ENCODE peak calls at places on chromosomes 11 and 22, in nine cellular contexts. Y is upper lobe of right lung, D is body of pancreas, I is cardiac fibroblast, J is lower leg skin, H is sigmoid colon, M is HFF-Myc, S is H9, R is activated B cell treated with CpG ODN at 0.5 μM for 24 hours. N is an unnamed sample.

GRCh38 chr11:67648796-67649613 is 1.5 kb downstream of the ACY3 start:
- DNase-seq in M (no peak), S (no peak), J (no peak), D (peak), R (no peak), H (peak), Y (no peak), I (no peak), N (no peak)

GRCh38 chr22:36049678-36049997 is 21.0 kb upstream of the RBFOX2 start:
- DNase-seq in D (no peak), H (no peak), M (no peak), R (no peak), J (no peak), S (no peak), Y (no peak), I (no peak), N (no peak)

GRCh38 chr22:44199164-44199563 is 18.4 kb downstream of the PARVG start:
- DNase-seq in M (no peak), R (no peak), S (no peak), J (no peak), D (no peak), H (no peak), I (no peak), Y (no peak), N (no peak)

GRCh38 chr11:96155627-96156378 is 187.2 kb downstream of the MAML2 start:
- DNase-seq in M (peak), D (peak), J (peak), H (peak), R (peak), I (peak), Y (peak), S (peak), N (no peak)

GRCh38 chr11:63567044-63567840 is 4.1 kb upstream of the PLAAT2 start:
- DNase-seq in Y (no peak), R (peak), I (peak), M (peak), J (peak), H (peak), S (peak), D (peak), N (no peak)

GRCh38 chr11:6219359-6219758 is 14.0 kb downstream of the C11orf42 start:
- DNase-seq in S (no peak), I (peak), M (peak), J (peak), Y (no peak), R (no peak), D (no peak), H (no peak), N (no peak)

GRCh38 chr11:2869561-2870427 is 15.8 kb downstream of the CDKN1C start:
- DNase-seq in M (no peak), H (no peak), S (no peak), R (no peak), Y (no peak), I (no peak), D (no peak), J (no peak), N (peak)

GRCh38 chr11:114180301-114181055 is 115.7 kb upstream of the NNMT start:
- DNase-seq in H (no peak), I (no peak), R (no peak), M (no peak), S (peak), Y (peak), J (no peak), D (peak), N (no peak)

GRCh38 chr11:25793637-25794036 is 538.3 kb upstream of the ANO3 start:
- DNase-seq in D (no peak), H (no peak), Y (no peak), R (no peak), J (no peak), I (no peak), S (no peak), M (no peak), N (no peak)

GRCh38 chr11:25794804-25795203 is 537.1 kb upstream of the ANO3 start:
- DNase-seq in Y (no peak), H (no peak), D (no peak), I (no peak), J (no peak), R (no peak), M (no peak), S (peak), N (no peak)
- TF ChIP-seq CTCF in Y (no peak), H (no peak), D (no peak), I (no peak), J (no peak), R (no peak), M (no peak), S (peak), N (no peak)

GRCh38 chr11:19524171-19524671 is 188.4 kb upstream of the NAV2 start:
- DNase-seq in D (peak), I (peak), H (no peak), J (no peak), Y (no peak), R (no peak), M (no peak), S (no peak), N (peak)
- TF ChIP-seq CTCF in D (no peak), I (no peak), H (no peak), J (no peak), Y (no peak), R (no peak), M (no peak), S (no peak), N (no peak)

DNA sequence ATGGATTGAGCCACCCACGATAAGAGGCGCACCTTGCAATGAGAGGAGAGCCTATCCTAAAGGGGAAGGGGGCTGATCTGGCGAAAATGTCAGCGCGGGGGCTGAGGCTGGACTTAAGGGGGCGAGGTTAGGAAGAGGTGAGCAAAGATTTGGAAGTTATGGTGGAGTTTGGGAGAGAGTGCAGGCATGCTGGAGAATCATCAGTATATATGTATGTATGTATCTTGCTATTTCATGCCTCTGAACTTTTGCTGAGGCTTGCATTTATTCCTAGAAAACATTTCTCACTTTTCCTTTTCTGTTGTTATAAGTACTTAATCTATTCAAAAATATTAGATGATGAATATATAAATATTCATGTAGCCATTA is 17.2 kb upstream of the THRSP start:
- DNase-seq in Y (no peak), D (no peak), H (no peak), R (no peak), M (no peak), J (no peak), I (no peak), S (no peak), N (no peak)
- TF ChIP-seq CTCF in Y (no peak), D (no peak), H (no peak), R (peak), M (no peak), J (no peak), I (no peak), S (no peak), N (no peak)

GRCh38 chr11:12280838-12281565 is 96.4 kb upstream of the PARVA start:
- DNase-seq in M (no peak), S (peak), J (no peak), H (no peak), I (peak), Y (no peak), D (no peak), R (no peak), N (no peak)
- TF ChIP-seq CTCF in M (no peak), S (no peak), J (no peak), H (no peak), I (no peak), Y (no peak), D (no peak), R (no peak), N (no peak)

GRCh38 chr22:29765905-29766631 is 739 bp downstream of the ZMAT5 start:
- DNase-seq in D (no peak), M (no peak), J (no peak), R (no peak), I (no peak), S (no peak), Y (no peak), H (no peak), N (no peak)
- TF ChIP-seq CTCF in D (no peak), M (no peak), J (no peak), R (no peak), I (no peak), S (no peak), Y (no peak), H (no peak), N (no peak)

GRCh38 chr11:84962018-84962417 is 665.1 kb downstream of the DLG2 start:
- DNase-seq in R (no peak), D (no peak), M (no peak), Y (no peak), H (no peak), J (no peak), I (no peak), S (no peak), N (no peak)

GRCh38 chr11:84963240-84963639 is 663.9 kb downstream of the DLG2 start:
- DNase-seq in Y (no peak), H (no peak), S (no peak), I (peak), D (no peak), J (no peak), R (no peak), M (no peak), N (no peak)

DNA sequence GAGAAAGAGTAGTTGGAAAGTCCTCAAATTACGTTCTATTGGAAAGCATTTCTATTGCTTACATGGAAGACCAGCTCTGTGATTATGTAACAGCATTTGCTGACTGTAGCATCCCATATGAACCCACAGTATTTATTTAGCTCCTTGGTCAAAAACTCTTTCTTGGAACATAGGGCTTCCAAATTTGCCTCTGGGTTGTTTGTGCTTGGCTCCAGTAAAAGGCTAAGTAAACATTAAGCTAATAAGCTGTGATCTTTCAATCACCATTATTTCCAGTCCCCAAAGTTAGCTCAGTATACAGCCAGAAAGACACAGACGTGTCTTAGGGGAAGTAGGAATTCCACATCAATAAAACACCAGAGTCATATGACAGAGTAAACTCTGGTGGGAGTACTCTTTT is 668.8 kb downstream of the DLG2 start:
- DNase-seq in J (no peak), M (no peak), R (no peak), Y (no peak), S (no peak), D (no peak), I (no peak), H (no peak), N (no peak)
- TF ChIP-seq CTCF in J (no peak), M (no peak), R (no peak), Y (no peak), S (no peak), D (no peak), I (no peak), H (no peak), N (no peak)

DNA sequence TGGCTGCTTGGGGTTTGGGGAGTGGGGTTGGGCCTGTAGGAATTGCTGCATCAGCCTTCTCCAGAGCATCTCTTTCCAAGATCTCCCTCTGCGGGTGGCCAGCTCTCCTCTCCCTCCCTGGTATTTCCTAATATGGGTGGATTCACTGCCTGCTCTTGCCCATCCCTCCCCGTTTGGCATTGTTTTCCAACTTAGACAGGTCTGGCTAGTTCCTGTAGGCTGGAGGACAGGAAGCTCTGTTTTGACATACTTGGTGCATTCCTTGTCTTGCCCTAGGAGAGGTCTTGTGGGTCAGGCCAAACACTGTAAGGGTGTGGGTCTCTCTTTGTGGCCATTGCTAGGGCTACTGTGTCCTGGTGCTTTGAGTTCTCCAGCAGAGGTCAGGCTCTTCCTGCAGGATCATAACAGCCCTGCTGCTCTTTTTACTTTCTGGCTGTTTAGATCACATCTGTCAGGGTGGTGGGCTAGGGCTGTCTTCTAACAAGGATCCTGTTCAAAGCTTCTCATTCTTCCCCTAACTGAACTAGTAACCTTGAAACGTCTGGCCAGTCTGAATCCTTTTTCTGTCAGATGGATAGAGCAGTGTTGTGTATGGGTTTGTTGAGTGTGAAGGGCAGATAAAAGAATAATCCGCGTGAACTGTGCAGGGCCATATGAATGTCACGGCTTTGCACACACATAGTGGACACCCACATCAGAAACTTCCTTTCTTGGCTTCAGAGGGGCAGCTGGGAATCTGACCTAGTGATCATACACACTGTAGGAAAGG is 18.3 kb upstream of the MICALL1 start:
- DNase-seq in S (peak), J (peak), Y (no peak), H (peak), M (no peak), D (no peak), I (peak), R (no peak), N (no peak)
- TF ChIP-seq CTCF in S (peak), J (no peak), Y (peak), H (peak), M (peak), D (peak), I (peak), R (no peak), N (peak)

DNA sequence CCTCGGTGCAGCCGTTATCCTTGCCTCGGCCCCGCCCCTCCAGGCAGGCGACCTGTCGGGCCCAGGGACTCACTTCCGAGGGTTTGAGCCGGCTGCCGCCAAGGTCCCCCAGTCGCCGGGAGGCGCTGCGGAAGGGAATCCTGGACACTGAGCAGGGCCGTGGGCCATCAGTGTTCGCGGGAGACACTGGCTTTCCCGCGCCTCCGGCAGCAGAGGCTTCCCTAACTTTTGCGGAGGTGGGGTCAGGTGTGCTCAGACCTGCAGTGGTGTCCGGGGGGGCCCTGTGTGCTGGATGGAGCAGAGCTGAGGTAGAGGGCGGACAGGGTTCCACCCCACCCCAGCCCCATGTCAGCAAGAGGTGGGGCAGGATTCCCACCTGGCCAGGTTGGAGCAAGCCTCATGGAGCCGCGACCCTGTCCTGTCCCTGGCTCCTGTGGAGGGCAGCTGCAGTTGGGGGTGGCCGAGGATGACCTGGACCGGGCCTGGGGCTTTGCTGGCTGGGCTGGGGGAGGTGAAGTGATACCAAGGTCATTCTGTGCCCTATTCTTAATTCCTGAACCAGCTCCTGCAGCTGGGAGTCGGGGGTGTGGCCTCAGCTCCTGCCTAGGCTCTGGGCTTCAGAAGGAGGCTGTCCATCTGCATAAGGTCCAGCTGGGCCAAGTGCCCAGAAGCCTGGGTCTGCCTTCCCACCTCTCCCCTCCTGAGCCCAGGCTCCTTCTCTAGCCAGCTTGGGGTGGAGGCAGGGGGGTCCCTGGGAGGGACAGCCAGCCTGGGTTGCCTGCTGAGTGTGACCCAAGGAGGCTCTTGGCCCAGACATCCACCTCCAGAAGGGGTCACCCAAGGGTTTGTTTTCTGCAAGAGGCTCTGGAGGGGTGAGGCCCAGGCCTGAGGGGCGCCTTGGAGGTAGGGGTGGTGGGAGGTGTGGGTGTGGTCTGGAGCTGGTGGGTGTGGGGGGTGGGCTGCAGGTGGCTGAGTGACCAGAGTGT is 8.4 kb downstream of the TSPAN4 start:
- DNase-seq in M (no peak), H (no peak), I (no peak), D (no peak), J (no peak), R (no peak), S (peak), Y (no peak), N (peak)
- TF ChIP-seq CTCF in M (no peak), H (no peak), I (no peak), D (no peak), J (no peak), R (no peak), S (peak), Y (no peak), N (no peak)